ENCODE peak calls at places on chromosomes 11 and 22, in nine cellular contexts. K is esophagus squamous epithelium, J is colonic mucosa, B is tibial artery, G is adrenal gland, Y is body of pancreas, P is mucosa of descending colon, U is mammary epithelial cell, O is breast epithelium. Z is an unnamed sample. For H3K4me1, the result is how much of the 10 kb centered on the place peaks cover.

GRCh38 chr11:64843971-64844329 is 503 bp downstream of the CDC42BPG start:
- DNase-seq in P (peak), J (peak), Y (no peak), B (no peak), O (no peak), K (no peak), G (no peak), U (peak), Z (no peak)

GRCh38 chr11:118898400-118899295 is 15.0 kb downstream of the CXCR5 start:
- DNase-seq in G (no peak), P (no peak), K (no peak), O (no peak), Y (no peak), J (peak), U (no peak), B (no peak), Z (no peak)

GRCh38 chr11:130815921-130816320 is 100.4 kb downstream of the SNX19 start:
- DNase-seq in Y (no peak), O (no peak), B (no peak), G (no peak), P (no peak), U (no peak), K (no peak), J (no peak), Z (no peak)

GRCh38 chr11:33539659-33540249 is 160.9 kb downstream of the C11orf91 start:
- DNase-seq in Y (no peak), U (no peak), G (no peak), J (no peak), B (no peak), O (no peak), K (no peak), P (no peak), Z (no peak)

GRCh38 chr22:24205438-24206189 is 24.3 kb downstream of the SUSD2 start:
- DNase-seq in K (no peak), O (no peak), G (no peak), B (no peak), J (no peak), Y (peak), U (peak), P (no peak), Z (no peak)

GRCh38 chr11:134945993-134946392 is 534.0 kb upstream of the B3GAT1 start:
- DNase-seq in B (no peak), P (no peak), K (no peak), J (no peak), G (no peak), Y (no peak), O (no peak), U (no peak), Z (no peak)

GRCh38 chr11:206002-206384 is 1.2 kb downstream of the BET1L start:
- DNase-seq in B (no peak), Y (no peak), U (no peak), K (no peak), J (peak), O (peak), G (no peak), P (no peak), Z (no peak)

GRCh38 chr22:42174062-42174461 is 43.5 kb upstream of the CYP2D6 start:
- DNase-seq in B (no peak), U (no peak), O (no peak), P (no peak), J (no peak), Y (no peak), G (no peak), K (no peak), Z (no peak)

GRCh38 chr11:122516686-122517085 is 138.8 kb upstream of the UBASH3B start:
- DNase-seq in P (no peak), G (no peak), K (no peak), Y (no peak), J (no peak), U (no peak), B (no peak), O (no peak), Z (no peak)

GRCh38 chr22:29302681-29303465 is 3.6 kb upstream of the GAS2L1 start:
- DNase-seq in U (no peak), K (no peak), G (peak), Y (peak), B (no peak), O (no peak), P (no peak), J (no peak), Z (peak)

GRCh38 chr22:33597274-33597985 is 322.8 kb downstream of the LARGE1 start:
- DNase-seq in B (no peak), U (peak), G (peak), K (no peak), P (no peak), J (no peak), O (no peak), Y (no peak), Z (no peak)

GRCh38 chr22:26671317-26672059 is 14.1 kb downstream of the MIAT start:
- DNase-seq in O (no peak), Y (peak), J (peak), B (peak), K (peak), U (peak), G (no peak), P (peak), Z (peak)

GRCh38 chr11:83278351-83278750 is 7.8 kb downstream of the CCDC90B start:
- DNase-seq in Y (no peak), G (no peak), K (no peak), U (no peak), J (no peak), B (no peak), P (no peak), O (no peak), Z (no peak)

GRCh38 chr22:38741166-38741565 is 14.6 kb downstream of the SUN2 start:
- DNase-seq in O (no peak), U (no peak), J (no peak), B (no peak), Y (no peak), P (no peak), G (no peak), K (no peak), Z (no peak)

GRCh38 chr22:35380537-35381423 is at the start of gene HMOX1:
- DNase-seq in O (peak), P (peak), Y (peak), U (peak), B (peak), K (peak), J (peak), G (peak), Z (peak)

GRCh38 chr11:35148163-35148562 is 9.2 kb downstream of the CD44 start:
- DNase-seq in Y (no peak), K (no peak), G (no peak), B (no peak), P (no peak), O (no peak), U (no peak), J (no peak), Z (no peak)

GRCh38 chr11:64710418-64711137 is 12.4 kb downstream of the NRXN2 start:
- DNase-seq in U (peak), P (no peak), J (no peak), Y (no peak), B (no peak), G (no peak), O (no peak), K (no peak), Z (no peak)

GRCh38 chr11:73680687-73681086 is 34.3 kb downstream of the PLEKHB1 start:
- DNase-seq in Y (no peak), B (no peak), O (no peak), U (no peak), J (no peak), K (no peak), G (no peak), P (no peak), Z (no peak)

GRCh38 chr22:32487021-32487420 is 12.4 kb downstream of the FBXO7 start:
- DNase-seq in K (no peak), J (no peak), B (no peak), U (no peak), P (no peak), G (no peak), Y (no peak), O (no peak), Z (no peak)

GRCh38 chr11:119641991-119642745 is 86.8 kb downstream of the NECTIN1 start:
- DNase-seq in P (peak), B (no peak), O (no peak), J (no peak), U (peak), G (no peak), K (no peak), Y (no peak), Z (peak)

GRCh38 chr22:42073568-42074152 is 388 bp upstream of the PHETA2 start:
- DNase-seq in Y (no peak), U (no peak), J (no peak), B (no peak), P (no peak), G (no peak), O (no peak), K (no peak), Z (no peak)

GRCh38 chr11:123145220-123145619 is 49.8 kb downstream of the CLMP start:
- DNase-seq in P (no peak), O (no peak), J (no peak), G (peak), B (no peak), U (peak), K (no peak), Y (peak), Z (peak)

GRCh38 chr11:73366265-73366610 is 10.0 kb upstream of the RELT start:
- DNase-seq in B (no peak), Y (no peak), J (no peak), K (no peak), G (no peak), U (no peak), O (no peak), P (no peak), Z (no peak)

GRCh38 chr11:72243567-72244316 is at the start of gene PHOX2A:
- DNase-seq in O (no peak), G (no peak), Y (no peak), K (no peak), P (no peak), J (no peak), U (no peak), B (no peak), Z (no peak)

GRCh38 chr11:58275002-58275401 is 6.9 kb upstream of the OR10W1 start:
- DNase-seq in K (no peak), B (no peak), O (no peak), J (no peak), P (peak), U (no peak), G (no peak), Y (no peak), Z (no peak)

GRCh38 chr11:129374993-129375721 is 491 bp upstream of the BARX2 start:
- DNase-seq in K (no peak), O (peak), P (peak), U (peak), Y (peak), G (no peak), J (peak), B (no peak), Z (no peak)

GRCh38 chr11:70174846-70175764 is 28.0 kb upstream of the FADD start:
- DNase-seq in P (no peak), Y (no peak), K (no peak), G (no peak), U (no peak), J (no peak), B (no peak), O (no peak), Z (no peak)

GRCh38 chr11:32895471-32895870 is 2.9 kb downstream of the QSER1 start:
- DNase-seq in P (no peak), O (no peak), U (no peak), B (no peak), J (no peak), Y (no peak), K (no peak), G (no peak), Z (no peak)

GRCh38 chr11:117985953-117986887 is at the start of gene IL10RA:
- DNase-seq in B (peak), K (peak), U (peak), P (peak), G (peak), O (no peak), Y (peak), J (peak), Z (no peak)

GRCh38 chr11:107999759-108000455 is 8.8 kb upstream of the CUL5 start:
- DNase-seq in B (no peak), P (peak), K (no peak), J (no peak), U (peak), Y (peak), G (no peak), O (no peak), Z (peak)

DNA sequence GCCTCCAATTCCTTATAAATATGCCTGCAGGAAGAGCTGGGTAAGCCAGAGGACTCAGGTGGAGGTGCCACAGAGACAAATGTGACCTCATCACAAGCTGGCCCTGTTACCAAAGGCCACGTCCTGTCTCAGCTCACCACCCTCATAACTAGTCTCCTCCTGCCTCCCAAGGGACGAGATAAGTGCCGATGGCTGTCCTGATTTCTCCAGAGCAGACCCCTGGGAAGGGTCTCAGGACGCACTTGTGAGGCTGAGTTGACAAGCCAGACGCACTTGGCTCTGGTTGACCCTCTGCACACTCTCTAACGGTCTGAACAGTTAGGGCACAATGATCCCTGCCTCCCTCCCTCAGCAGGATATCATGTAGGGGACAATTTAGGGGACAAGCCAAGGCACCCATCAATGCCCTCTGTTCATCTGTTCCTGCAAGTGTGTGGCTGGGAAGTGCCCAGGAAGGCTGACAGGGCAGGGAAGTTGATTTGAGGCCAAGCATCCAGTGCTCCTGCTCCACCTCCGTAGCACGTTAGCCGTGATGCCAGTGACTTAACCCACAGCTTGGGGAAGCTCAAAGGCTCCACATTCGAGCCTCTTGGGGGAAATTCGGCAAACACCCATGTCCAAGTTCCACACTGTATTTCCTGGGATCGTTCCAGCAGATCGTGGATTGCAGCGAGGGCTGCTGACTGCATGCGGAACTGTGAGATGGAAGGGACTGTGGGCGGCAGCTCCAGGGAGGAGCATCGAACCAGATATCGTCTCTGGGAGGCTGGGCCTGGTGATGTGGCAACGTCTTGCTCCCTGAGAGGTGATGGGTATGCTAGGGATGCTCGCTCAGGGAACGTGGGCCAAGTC is 2.8 kb downstream of the SMIM38 start:
- DNase-seq in P (no peak), Y (no peak), B (no peak), U (no peak), J (no peak), O (no peak), G (no peak), K (no peak), Z (no peak)
- H3K4me1 ChIP-seq in P (under half), Y (under half), B (under half), U (under half), J (under half), O (under half), G (under half), K (under half), Z (under half)

GRCh38 chr11:28250192-28250591 is 142.0 kb downstream of the METTL15 start:
- DNase-seq in B (no peak), K (no peak), Y (no peak), G (no peak), O (no peak), P (no peak), J (no peak), U (no peak), Z (no peak)

DNA sequence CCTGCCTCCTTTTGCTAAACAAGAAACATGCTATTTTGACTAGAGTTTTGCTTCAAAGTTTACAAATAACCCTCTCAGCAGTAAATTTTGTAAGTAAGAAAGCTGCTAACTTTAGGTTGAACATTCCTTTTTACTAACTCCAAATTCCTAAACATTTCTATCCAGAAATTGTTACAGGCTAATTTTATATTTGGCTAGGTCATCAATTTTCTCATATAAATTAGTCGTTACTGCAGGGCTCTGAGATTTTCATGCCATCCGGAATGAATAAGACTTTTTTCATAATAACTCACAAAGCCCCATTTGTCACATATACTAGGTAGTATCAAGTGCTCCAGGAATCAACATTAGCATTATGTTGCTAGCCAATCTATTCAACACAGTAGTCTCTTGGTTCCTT is 143.1 kb downstream of the METTL15 start:
- DNase-seq in B (no peak), K (no peak), U (no peak), G (no peak), Y (no peak), J (no peak), P (no peak), O (no peak), Z (no peak)
- H3K4me1 ChIP-seq in B (under half), K (under half), U (under half), G (under half), Y (under half), J (under half), P (under half), O (under half), Z (under half)

GRCh38 chr11:8813658-8814057 is 97.3 kb upstream of the AKIP1 start:
- DNase-seq in K (no peak), G (peak), J (peak), Y (peak), U (peak), B (peak), O (no peak), P (peak), Z (peak)
- H3K4me1 ChIP-seq in K (under half), G (half or more), J (under half), Y (under half), U (under half), B (under half), O (under half), P (under half), Z (under half)

GRCh38 chr11:68331338-68331947 is 19.1 kb downstream of the LRP5 start:
- DNase-seq in B (no peak), O (no peak), U (no peak), K (no peak), P (peak), Y (peak), G (no peak), J (peak), Z (no peak)
- H3K4me1 ChIP-seq in B (half or more), O (under half), U (under half), K (half or more), P (under half), Y (half or more), G (half or more), J (under half), Z (under half)

DNA sequence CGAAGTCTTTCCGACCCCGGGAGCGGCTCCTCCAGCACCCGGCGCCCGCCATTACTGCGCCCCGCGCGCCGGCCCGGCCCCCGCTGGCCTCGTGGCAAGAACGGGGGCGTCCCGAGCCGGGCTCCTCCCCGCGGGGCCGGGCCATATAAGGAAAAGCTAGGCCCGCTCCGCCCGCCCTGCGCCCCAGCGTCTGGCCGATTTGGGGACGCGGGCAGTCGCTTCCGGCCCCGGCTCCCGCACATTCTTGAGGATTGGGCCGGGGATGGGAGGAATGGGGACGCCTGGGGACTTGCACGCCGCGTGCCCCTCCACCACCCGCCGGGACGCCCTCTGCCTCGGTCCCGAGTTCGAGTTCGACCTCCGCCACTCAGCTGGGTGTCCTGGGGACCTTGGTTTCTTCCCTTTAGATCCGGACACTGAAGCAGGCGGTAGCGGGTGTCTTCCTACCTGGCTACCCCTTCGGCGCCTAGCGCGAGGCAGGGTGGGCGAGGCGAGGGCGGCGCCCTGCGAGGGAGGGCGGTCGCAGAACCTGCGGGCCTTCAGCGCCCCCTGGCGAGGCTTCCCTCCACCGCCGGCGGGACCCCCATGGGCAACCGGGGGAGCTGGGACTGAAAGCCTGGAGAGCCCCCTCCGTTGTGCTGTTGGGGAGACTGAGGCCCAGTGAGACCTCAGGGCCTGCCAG is 3.8 kb downstream of the SMTN start:
- DNase-seq in P (peak), O (peak), J (peak), Y (peak), K (peak), U (peak), B (peak), G (peak), Z (peak)
- H3K4me1 ChIP-seq in P (under half), O (under half), J (under half), Y (half or more), K (under half), U (under half), B (half or more), G (under half), Z (under half)

DNA sequence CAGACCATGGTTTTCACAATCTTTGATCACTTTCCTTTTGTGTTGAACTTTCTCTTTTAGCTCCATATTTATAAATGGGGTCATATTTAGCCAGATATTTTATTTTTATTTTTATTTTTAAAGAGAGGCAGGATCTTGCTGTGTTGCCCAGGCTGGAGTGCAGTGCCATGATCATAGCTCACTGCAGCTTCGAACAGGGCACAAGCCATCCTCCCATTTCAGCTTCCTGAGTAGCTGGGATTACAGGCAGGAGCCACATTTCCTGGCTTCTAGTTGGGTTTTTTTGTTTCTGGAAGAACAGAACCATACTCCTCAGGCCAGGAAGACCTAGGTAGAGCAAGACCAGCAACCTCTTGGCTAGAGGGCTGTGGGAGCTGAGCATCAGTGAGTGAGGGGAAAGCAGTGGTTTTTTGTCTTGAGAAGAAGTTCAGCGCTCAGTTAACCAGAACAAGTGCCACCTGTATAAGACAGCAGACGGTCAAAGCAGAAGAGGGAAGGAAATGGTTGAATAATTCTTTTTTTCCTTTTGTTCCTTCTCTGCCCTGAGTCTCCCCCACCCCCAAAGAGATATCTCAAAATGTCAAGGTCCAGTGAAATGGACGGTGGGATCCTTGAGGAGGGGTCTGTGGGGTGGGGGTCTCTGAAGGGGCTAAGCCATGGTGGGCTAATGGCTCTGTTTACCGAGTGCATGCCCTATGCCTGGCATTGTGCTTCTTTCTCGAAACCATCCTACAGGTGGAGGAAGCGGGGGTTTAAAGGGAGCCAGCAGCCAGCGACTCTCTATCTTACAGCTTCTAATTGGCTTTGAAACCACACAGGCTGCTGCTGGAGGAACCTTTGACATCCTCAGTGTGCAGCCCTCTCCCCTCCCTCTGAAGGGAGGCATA is 63.0 kb downstream of the PTPRJ start:
- DNase-seq in P (no peak), J (no peak), U (no peak), B (no peak), K (no peak), G (no peak), O (no peak), Y (no peak), Z (no peak)
- H3K4me1 ChIP-seq in P (under half), J (under half), U (under half), B (under half), K (under half), G (under half), O (under half), Y (under half), Z (under half)

Z was measured in SJCRH30.